ENCODE peak calls at places on chromosome 13, in eight cellular contexts. Q is CD8-positive, alpha-beta T cell; M is HFF-Myc; O is ovary; N is neural progenitor cell; G is fibroblast of pulmonary artery; W is astrocyte of the spinal cord; F is upper lobe of right lung. P is an unnamed sample.

GRCh38 chr13:44230736-44231135 is 142.9 kb upstream of the SERP2 start:
- DNase-seq in N (no peak), F (no peak), O (no peak), G (peak; percentile 59), Q (no peak), M (no peak), W (peak; percentile 39), P (peak; percentile 42)

GRCh38 chr13:34462843-34463242 is 479.2 kb upstream of the NBEA start:
- DNase-seq in O (no peak), W (peak; percentile 72), N (no peak), G (peak; percentile 64), Q (no peak), M (no peak), F (no peak), P (peak; percentile 64)

GRCh38 chr13:61192826-61193225 is 222.8 kb downstream of the PCDH20 start:
- DNase-seq in M (no peak), W (no peak), G (no peak), O (no peak), N (no peak), Q (no peak), F (no peak), P (no peak)

GRCh38 chr13:110419391-110419791 is 112.3 kb downstream of the COL4A2 start:
- DNase-seq in W (peak; percentile 87), G (peak; percentile 50), F (no peak), M (no peak), O (no peak), Q (no peak), N (no peak), P (no peak)

GRCh38 chr13:111903143-111903542 is 163.8 kb upstream of the SOX1 start:
- DNase-seq in O (no peak), W (no peak), F (no peak), Q (peak; percentile 17), G (no peak), N (no peak), M (no peak), P (no peak)

GRCh38 chr13:109157275-109157674 is 527.9 kb downstream of the MYO16 start:
- DNase-seq in O (no peak), W (no peak), F (no peak), G (no peak), N (peak; percentile 21), Q (no peak), M (no peak), P (no peak)

GRCh38 chr13:64130170-64130569 is 2714.5 kb upstream of the PCDH20 start:
- DNase-seq in O (no peak), F (no peak), W (no peak), N (no peak), G (no peak), M (no peak), Q (no peak), P (no peak)

GRCh38 chr13:90104764-90105163 is 1242.7 kb upstream of the MIR17HG start:
- DNase-seq in F (no peak), N (no peak), Q (no peak), O (no peak), G (no peak), W (no peak), M (no peak), P (no peak)

GRCh38 chr13:94280357-94280756 is 199.1 kb downstream of the DCT start:
- DNase-seq in M (no peak), W (peak; percentile 19), Q (no peak), G (no peak), O (no peak), N (no peak), F (no peak), P (no peak)

GRCh38 chr13:67614577-67614976 is 384.4 kb upstream of the PCDH9 start:
- DNase-seq in G (no peak), N (no peak), Q (no peak), F (no peak), O (no peak), W (no peak), M (no peak), P (no peak)

GRCh38 chr13:67619346-67619745 is 389.2 kb upstream of the PCDH9 start:
- DNase-seq in Q (no peak), N (no peak), G (no peak), W (peak; percentile 78), M (no peak), F (no peak), O (no peak), P (no peak)

GRCh38 chr13:67623630-67624029 is 393.5 kb upstream of the PCDH9 start:
- DNase-seq in W (no peak), O (no peak), F (no peak), Q (no peak), M (no peak), G (no peak), N (no peak), P (no peak)

GRCh38 chr13:67620665-67621064 is 390.5 kb upstream of the PCDH9 start:
- DNase-seq in G (no peak), O (no peak), W (peak; percentile 81), M (no peak), Q (no peak), N (no peak), F (no peak), P (peak; percentile 8)

DNA sequence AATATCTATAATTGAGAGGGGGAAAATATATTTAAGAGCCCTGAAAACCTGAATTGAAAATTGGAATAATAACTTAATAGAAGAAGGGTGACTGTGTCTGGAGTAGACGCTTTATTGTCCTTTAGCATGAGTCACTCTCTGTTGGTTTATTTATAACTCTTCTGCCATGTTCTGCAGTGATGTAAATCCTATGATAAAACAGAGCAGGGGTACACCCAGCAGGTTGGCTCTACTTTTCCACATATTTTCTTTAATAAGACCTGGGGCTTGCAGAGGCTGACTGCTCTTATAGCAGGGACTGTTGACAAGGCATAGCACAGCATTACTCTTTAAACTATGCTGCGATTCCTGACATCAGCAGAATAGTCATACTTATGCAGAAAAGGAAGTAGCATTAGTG is 389.9 kb upstream of the PCDH9 start:
- DNase-seq in F (no peak), M (no peak), W (peak; percentile 83), O (no peak), G (no peak), Q (no peak), N (no peak), P (no peak)
- TF ChIP-seq CTCF in F (no peak), M (no peak), W (no peak), O (no peak), G (no peak), Q (no peak), N (no peak), P (no peak)

GRCh38 chr13:50650478-50650877 is 193.0 kb downstream of the DLEU7 start:
- DNase-seq in F (no peak), M (no peak), Q (no peak), W (no peak), N (no peak), O (no peak), G (no peak), P (no peak)
- H3K4me3 ChIP-seq in F (no peak overlapping the region), M (no peak overlapping the region), Q (no peak overlapping the region), W (no peak overlapping the region), N (no peak overlapping the region), O (no peak overlapping the region), G (no peak overlapping the region), P (no peak overlapping the region)

DNA sequence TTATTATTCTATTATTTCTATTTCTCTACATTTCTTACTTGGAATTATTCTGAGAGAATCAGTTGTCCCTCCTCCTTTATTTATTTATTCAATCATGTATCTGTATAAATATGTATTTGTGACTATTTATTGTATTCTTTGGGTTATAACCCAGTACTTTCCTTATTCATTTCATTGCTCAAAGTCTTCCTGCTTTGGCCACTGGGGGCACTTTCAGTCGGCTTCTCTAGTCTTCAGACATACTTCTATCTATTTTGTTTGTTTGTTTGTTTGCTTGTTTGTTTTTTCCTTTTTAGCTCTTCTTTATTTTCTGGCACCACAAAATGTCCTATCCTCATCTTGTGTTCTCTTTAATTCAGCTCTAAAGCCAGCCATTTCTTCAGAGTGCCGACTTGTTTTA is 260.4 kb downstream of the NALCN start:
- DNase-seq in Q (no peak), F (no peak), M (no peak), G (no peak), N (peak; percentile 13), O (no peak), W (no peak), P (no peak)
- TF ChIP-seq CTCF in Q (peak; percentile 37), F (peak; percentile 35), M (peak; percentile 56), G (peak; percentile 53), N (peak; percentile 68), O (no peak), W (peak; percentile 61), P (peak; percentile 56)

DNA sequence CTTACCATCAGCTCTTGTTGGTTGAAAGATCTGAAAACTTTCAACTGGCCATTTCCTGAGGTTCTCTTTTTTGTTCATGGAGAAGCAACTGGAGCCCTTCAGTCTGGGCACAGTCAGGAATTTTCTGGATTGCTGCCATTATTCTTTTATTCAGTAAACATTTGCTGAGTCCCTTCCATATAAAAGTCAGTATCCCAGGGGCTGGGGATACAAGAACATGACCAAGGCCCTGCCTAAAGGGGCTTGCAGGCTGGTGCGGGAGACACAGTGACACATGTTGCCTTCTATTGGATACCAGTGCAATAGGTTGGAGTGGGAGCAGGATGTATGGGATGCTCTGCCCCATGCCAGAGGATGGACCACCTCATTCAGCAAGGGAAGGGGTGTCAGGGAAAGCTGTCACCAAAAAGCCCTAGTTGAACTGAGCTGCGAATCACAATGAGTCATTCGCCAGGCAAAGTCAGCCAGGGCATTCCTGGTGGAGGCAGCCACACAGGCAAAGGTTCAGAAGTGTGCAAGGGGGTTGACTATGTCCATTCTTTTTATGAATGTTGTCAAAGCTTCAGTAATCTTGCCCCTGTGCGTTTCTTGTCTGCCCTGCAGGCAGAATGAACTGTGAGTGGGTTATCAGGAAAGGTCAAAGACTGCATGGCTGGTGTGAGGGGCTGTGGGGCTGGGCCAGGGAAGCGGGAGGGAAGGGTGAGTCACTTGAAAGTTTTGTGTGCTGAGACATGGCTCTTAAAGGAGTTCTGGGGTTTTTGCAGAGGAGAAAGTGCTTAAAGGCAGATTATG is 395.9 kb downstream of the KCNRG start:
- DNase-seq in M (peak; percentile 63), O (no peak), N (no peak), G (peak; percentile 75), F (no peak), Q (no peak), W (peak; percentile 85), P (peak; percentile 76)
- H3K4me3 ChIP-seq in M (no peak overlapping the region), O (no peak overlapping the region), N (no peak overlapping the region), G (no peak overlapping the region), F (no peak overlapping the region), Q (no peak overlapping the region), W (no peak overlapping the region), P (no peak overlapping the region)

GRCh38 chr13:32259116-32259515 is 56.0 kb downstream of the ZAR1L start:
- DNase-seq in G (no peak), N (no peak), F (no peak), O (no peak), Q (no peak), M (no peak), W (no peak), P (no peak)
- TF ChIP-seq CTCF in G (no peak), N (peak; percentile 29), F (no peak), O (no peak), Q (no peak), M (peak; percentile 10), W (no peak), P (no peak)

DNA sequence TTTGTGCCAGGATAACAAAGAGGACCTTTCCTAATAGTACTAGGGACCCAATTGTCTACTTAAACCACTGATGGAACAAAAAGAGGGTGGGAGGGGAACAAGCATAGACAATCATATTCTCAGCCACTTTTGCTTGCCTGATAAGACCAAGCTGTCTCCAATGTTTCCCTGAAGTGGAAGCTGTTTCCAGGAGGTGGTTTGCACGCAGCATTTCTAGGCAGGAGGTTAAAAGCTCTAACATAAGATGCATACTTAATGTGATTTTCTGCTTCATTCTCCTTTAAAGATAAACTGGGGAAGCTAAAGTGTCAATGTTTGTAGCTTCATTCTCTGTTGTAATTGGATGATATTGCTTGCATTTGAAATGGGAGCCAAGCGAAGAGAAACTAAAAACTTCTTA is 442.9 kb downstream of the HS6ST3 start:
- DNase-seq in O (no peak), F (no peak), N (no peak), Q (no peak), W (no peak), M (no peak), G (no peak), P (no peak)
- H3K4me3 ChIP-seq in O (no peak overlapping the region), F (no peak overlapping the region), N (no peak overlapping the region), Q (no peak overlapping the region), W (no peak overlapping the region), M (no peak overlapping the region), G (no peak overlapping the region), P (no peak overlapping the region)

P was measured in AG10803.